ENCODE peak calls at places on chromosomes 12 and 14, in ten cellular contexts. D, Z, H, R, W, U, F, Y, S and T are unnamed samples.

GRCh38 chr14:95892142-95892541 is 15.5 kb downstream of the TUNAR start:
- DNase-seq in D (no peak), Z (no peak), H (no peak), R (no peak), W (no peak), U (no peak), F (no peak), Y (no peak), S (no peak), T (no peak)

GRCh38 chr14:77883479-77884238 is 83.8 kb downstream of the ADCK1 start:
- DNase-seq in D (no peak), Z (no peak), H (no peak), R (no peak), W (no peak), U (no peak), F (no peak), Y (no peak), S (no peak), T (no peak)

GRCh38 chr12:51281202-51281924 is 11.1 kb upstream of the SMAGP start:
- DNase-seq in D (no peak), Z (no peak), H (no peak), R (no peak), W (no peak), U (peak; percentile 42), F (peak; percentile 35), Y (no peak), S (peak; percentile 66), T (peak; percentile 80)

GRCh38 chr12:54439521-54440255 is 20.6 kb upstream of the ITGA5 start:
- DNase-seq in D (peak; percentile 65), Z (no peak), H (peak; percentile 64), R (no peak), W (no peak), U (no peak), F (peak; percentile 73), Y (no peak), S (peak; percentile 82), T (peak; percentile 85)

GRCh38 chr14:71692496-71692895 is 239.7 kb upstream of the RGS6 start:
- DNase-seq in D (no peak), Z (no peak), H (no peak), R (no peak), W (no peak), U (no peak), F (peak; percentile 41), Y (no peak), S (peak; percentile 53), T (peak; percentile 71)

GRCh38 chr14:72808564-72808963 is 85.3 kb downstream of the DPF3 start:
- DNase-seq in D (no peak), Z (no peak), H (no peak), R (no peak), W (no peak), U (no peak), F (no peak), Y (no peak), S (no peak), T (no peak)

GRCh38 chr14:75404843-75405242 is 23.0 kb upstream of the JDP2 start:
- DNase-seq in D (no peak), Z (no peak), H (no peak), R (no peak), W (no peak), U (no peak), F (no peak), Y (no peak), S (no peak), T (no peak)

GRCh38 chr12:72288911-72289310 is 16.7 kb downstream of the TRHDE start:
- DNase-seq in D (no peak), Z (no peak), H (no peak), R (no peak), W (no peak), U (no peak), F (no peak), Y (no peak), S (no peak), T (no peak)

GRCh38 chr12:116336542-116337065 is 59.1 kb upstream of the MED13L start:
- DNase-seq in D (no peak), Z (no peak), H (no peak), R (no peak), W (no peak), U (peak; percentile 15), F (no peak), Y (peak; percentile 21), S (peak; percentile 55), T (peak; percentile 41)

GRCh38 chr12:11014234-11014633 is 8.2 kb downstream of the TAS2R19 start:
- DNase-seq in D (no peak), Z (no peak), H (no peak), R (no peak), W (no peak), U (no peak), F (no peak), Y (no peak), S (no peak), T (no peak)

GRCh38 chr12:116484807-116485206 is 74.4 kb upstream of the MAP1LC3B2 start:
- DNase-seq in D (no peak), Z (no peak), H (no peak), R (no peak), W (no peak), U (no peak), F (no peak), Y (no peak), S (peak; percentile 34), T (peak; percentile 37)

GRCh38 chr12:108047130-108047550 is 81.9 kb upstream of the WSCD2 start:
- DNase-seq in D (no peak), Z (no peak), H (no peak), R (no peak), W (no peak), U (no peak), F (no peak), Y (no peak), S (peak; percentile 32), T (peak; percentile 4)

GRCh38 chr12:26748741-26749431 is 84.1 kb downstream of the ITPR2 start:
- DNase-seq in D (no peak), Z (no peak), H (no peak), R (no peak), W (no peak), U (peak; percentile 20), F (peak; percentile 41), Y (no peak), S (peak; percentile 58), T (peak; percentile 53)

GRCh38 chr12:38411947-38412346 is 95.4 kb downstream of the ALG10B start:
- DNase-seq in D (no peak), Z (no peak), H (no peak), R (no peak), W (no peak), U (no peak), F (no peak), Y (no peak), S (no peak), T (no peak)

DNA sequence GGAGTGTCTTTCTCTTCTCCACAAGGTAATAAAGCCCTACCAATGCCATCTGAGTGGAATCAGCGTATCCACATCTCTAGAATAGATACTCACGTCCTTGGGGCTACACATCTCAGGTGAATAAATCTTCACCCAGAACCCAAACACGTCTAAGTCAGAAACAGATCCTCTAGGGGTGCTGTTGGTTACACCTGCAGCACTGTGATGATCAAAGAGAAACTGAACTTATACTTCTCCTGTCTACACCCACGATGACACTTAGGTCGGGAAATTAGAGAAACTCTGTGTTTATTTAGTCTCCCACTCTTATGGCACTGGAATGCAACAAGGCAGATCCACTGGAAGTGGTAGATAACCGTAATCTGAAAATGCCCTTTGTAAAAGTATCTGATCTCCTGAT is 46.2 kb downstream of the WIF1 start:
- DNase-seq in D (peak; percentile 57), Z (no peak), H (no peak), R (no peak), W (no peak), U (no peak), F (peak; percentile 13), Y (no peak), S (no peak), T (no peak)
- TF ChIP-seq CTCF in D (peak; percentile 68), Z (no peak), H (peak; percentile 13), R (no peak), W (no peak), U (peak; percentile 16), F (peak; percentile 15), Y (no peak), S (no peak), T (no peak)

DNA sequence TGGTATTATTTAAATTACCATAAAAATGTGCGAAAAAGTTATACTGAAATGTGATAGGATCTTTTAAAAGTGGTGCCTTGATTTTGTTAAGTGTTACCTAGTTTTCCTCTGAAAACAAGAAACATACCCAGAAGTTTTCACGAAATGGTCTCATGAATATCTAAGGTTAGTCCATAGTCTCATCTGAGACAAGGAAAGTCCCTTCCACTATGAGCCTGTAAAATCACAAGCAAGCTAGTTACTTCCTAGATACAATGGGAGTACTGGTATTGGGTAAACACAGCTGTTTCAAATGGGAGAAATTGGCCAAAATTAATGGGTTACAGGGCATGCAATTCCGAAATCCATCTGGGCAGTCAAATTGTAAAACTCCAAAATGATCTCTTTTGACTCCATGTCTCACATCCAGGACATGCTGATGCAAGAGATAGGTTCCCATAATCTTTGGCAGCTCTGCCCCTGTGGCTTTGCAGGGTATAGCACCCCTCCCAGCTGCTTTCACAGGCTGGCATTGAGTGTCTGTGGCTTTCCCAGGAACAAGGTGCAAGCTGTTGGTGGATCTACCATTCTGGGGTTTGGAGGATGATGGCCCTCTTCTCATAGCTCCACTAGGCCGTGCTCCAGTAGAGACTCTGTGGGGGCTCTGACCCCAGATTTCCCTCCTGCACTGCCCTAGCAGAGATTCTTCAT is 271.4 kb downstream of the NAV3 start:
- DNase-seq in D (peak; percentile 74), Z (no peak), H (no peak), R (no peak), W (no peak), U (no peak), F (peak; percentile 20), Y (no peak), S (no peak), T (no peak)
- TF ChIP-seq CTCF in D (peak; percentile 60), Z (no peak), H (peak; percentile 19), R (no peak), W (no peak), U (peak; percentile 25), F (no peak), Y (no peak), S (no peak), T (no peak)

DNA sequence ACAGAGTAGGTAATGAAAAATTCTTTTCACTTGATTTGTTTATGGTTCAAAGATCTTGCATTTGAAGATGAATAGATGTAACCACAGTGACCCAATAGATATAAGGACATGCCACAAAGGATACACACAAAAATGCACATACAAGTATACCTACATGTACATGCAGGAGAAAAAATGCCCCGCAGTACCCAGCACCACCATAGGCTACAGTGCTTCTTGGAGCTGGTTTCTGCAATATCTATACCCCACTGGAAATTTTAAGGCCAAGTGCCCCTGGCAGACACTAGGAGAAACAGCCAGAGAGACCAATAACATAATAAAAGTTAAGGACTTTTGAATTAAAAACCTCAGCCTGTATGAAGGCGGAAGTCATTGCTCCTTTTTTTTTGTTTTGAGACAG is 12.1 kb upstream of the STAC3 start:
- DNase-seq in D (no peak), Z (no peak), H (no peak), R (no peak), W (no peak), U (no peak), F (no peak), Y (no peak), S (no peak), T (no peak)
- TF ChIP-seq CTCF in D (peak; percentile 30), Z (no peak), H (no peak), R (no peak), W (no peak), U (no peak), F (no peak), Y (no peak), S (no peak), T (no peak)

GRCh38 chr14:33908540-33909223 is 42.2 kb downstream of the EGLN3 start:
- DNase-seq in D (no peak), Z (no peak), H (no peak), R (no peak), W (no peak), U (no peak), F (no peak), Y (peak; percentile 68), S (no peak), T (no peak)
- TF ChIP-seq CTCF in D (peak; percentile 52), Z (no peak), H (no peak), R (no peak), W (no peak), U (no peak), F (no peak), Y (no peak), S (no peak), T (no peak)